ENCODE peak calls at places on chromosome 10, in five cellular contexts. Y is GM12892, A is HepG2, Q is K562, C is GM12878. N is an unnamed sample.

GRCh38 chr10:11919271-11919670 is 96.1 kb downstream of the PROSER2 start:
- DNase-seq in C (no peak), Q (no peak), A (no peak), Y (no peak), N (no peak)

GRCh38 chr10:11379771-11380170 is 231.7 kb downstream of the USP6NL start:
- DNase-seq in Q (no peak), C (no peak), A (no peak), Y (no peak), N (no peak)

GRCh38 chr10:18100664-18101063 is 39.6 kb upstream of the CACNB2 start:
- DNase-seq in C (no peak), Y (no peak), Q (no peak), A (no peak), N (no peak)

GRCh38 chr10:102140913-102141540 is 8.2 kb downstream of the PPRC1 start:
- DNase-seq in C (no peak), Y (no peak), A (no peak), Q (no peak), N (no peak)

GRCh38 chr10:122132882-122133634 is 138.0 kb upstream of the BTBD16 start:
- DNase-seq in Q (no peak), A (no peak), C (no peak), Y (no peak), N (no peak)

GRCh38 chr10:12777840-12778585 is 223.5 kb downstream of the CCDC3 start:
- DNase-seq in Q (no peak), A (no peak), Y (no peak), C (no peak), N (no peak)

GRCh38 chr10:99337261-99337905 is 8.2 kb downstream of the CNNM1 start:
- DNase-seq in C (no peak), Q (no peak), A (no peak), Y (no peak), N (no peak)

GRCh38 chr10:128152741-128153583 is 26.7 kb upstream of the MKI67 start:
- DNase-seq in Y (no peak), C (no peak), Q (no peak), A (no peak), N (no peak)

GRCh38 chr10:120941468-120941867 is 90.3 kb downstream of the WDR11 start:
- DNase-seq in C (no peak), Y (no peak), Q (no peak), A (no peak), N (no peak)

GRCh38 chr10:125135771-125136035 is 24.7 kb downstream of the CTBP2 start:
- DNase-seq in Y (no peak), A (no peak), Q (no peak), C (no peak), N (no peak)

GRCh38 chr10:76769587-76769986 is 868.0 kb downstream of the KCNMA1 start:
- DNase-seq in Y (no peak), Q (no peak), C (no peak), A (no peak), N (no peak)

GRCh38 chr10:132043861-132044695 is 21.7 kb upstream of the JAKMIP3 start:
- DNase-seq in C (no peak), Y (no peak), A (no peak), Q (no peak), N (no peak)

DNA sequence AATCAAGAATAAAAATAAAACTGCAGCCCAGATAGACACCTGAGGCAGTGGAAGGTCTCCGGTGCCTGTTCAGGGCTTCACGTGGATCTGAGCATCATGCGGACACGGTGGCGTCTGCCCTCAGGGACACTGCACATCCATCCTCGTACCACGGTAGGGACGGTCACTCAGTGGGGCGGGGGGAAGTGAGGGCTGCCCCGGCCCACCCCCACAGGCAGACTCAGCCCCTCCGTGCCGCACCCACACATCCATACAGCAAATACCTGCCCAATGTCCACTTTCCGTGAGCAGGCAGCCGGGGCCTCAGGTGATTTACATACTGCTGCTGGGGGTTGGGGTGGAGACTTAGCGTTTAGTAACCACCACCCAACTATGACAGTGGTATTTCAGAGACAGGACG is 207.8 kb downstream of the DIP2C start:
- DNase-seq in Y (no peak), A (no peak), Q (no peak), C (no peak), N (no peak)
- TF ChIP-seq TAF1 in Y (no peak), A (no peak), Q (no peak), C (no peak), N (no peak)

GRCh38 chr10:72622271-72622670 is 3.6 kb downstream of the MICU1 start:
- DNase-seq in A (no peak), Q (no peak), C (no peak), Y (no peak), N (no peak)

GRCh38 chr10:72625276-72625607 is 637 bp downstream of the MICU1 start:
- DNase-seq in A (no peak), Y (no peak), C (no peak), Q (no peak), N (no peak)

GRCh38 chr10:72630144-72630543 is 4.3 kb upstream of the MICU1 start:
- DNase-seq in A (no peak), Y (no peak), C (no peak), Q (no peak), N (no peak)

GRCh38 chr10:72626444-72626754 is 520 bp upstream of the MICU1 start:
- DNase-seq in A (no peak), Q (no peak), Y (no peak), C (no peak), N (no peak)

GRCh38 chr10:72625608-72626443 is at the start of gene MICU1:
- DNase-seq in A (peak; percentile 91), Q (peak; percentile 99), Y (peak; percentile 85), C (peak; percentile 86), N (peak; percentile 79)
- TF ChIP-seq POLR2AphosphoS5 in A (peak; percentile 95), Q (peak; percentile 92), Y (peak; percentile 76), C (peak; percentile 83), N (peak; percentile 31)

DNA sequence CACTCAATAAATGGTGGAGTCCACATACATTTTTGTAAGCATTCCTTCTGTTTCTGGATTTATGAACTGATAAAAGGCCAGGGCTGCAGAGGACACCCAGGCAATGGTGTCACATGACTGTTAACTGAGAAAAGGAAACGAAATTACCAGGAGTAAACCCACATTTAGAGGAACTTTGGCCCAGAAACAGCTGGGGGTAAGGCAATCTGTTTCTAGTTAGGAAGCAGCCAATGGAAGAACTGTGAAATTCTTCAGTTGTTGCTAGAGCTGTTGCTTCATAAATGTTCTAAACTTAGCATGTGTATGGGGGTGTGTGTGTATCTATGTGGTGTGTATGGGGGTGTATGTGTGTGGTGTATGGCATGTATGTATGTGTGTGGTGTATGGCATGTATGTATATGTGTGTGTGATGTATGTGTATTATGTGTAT is 11.8 kb upstream of the PDCD4 start:
- DNase-seq in Q (no peak), A (no peak), Y (no peak), C (no peak), N (no peak)
- TF ChIP-seq TAF1 in Q (no peak), A (no peak), Y (no peak), C (no peak), N (no peak)

DNA sequence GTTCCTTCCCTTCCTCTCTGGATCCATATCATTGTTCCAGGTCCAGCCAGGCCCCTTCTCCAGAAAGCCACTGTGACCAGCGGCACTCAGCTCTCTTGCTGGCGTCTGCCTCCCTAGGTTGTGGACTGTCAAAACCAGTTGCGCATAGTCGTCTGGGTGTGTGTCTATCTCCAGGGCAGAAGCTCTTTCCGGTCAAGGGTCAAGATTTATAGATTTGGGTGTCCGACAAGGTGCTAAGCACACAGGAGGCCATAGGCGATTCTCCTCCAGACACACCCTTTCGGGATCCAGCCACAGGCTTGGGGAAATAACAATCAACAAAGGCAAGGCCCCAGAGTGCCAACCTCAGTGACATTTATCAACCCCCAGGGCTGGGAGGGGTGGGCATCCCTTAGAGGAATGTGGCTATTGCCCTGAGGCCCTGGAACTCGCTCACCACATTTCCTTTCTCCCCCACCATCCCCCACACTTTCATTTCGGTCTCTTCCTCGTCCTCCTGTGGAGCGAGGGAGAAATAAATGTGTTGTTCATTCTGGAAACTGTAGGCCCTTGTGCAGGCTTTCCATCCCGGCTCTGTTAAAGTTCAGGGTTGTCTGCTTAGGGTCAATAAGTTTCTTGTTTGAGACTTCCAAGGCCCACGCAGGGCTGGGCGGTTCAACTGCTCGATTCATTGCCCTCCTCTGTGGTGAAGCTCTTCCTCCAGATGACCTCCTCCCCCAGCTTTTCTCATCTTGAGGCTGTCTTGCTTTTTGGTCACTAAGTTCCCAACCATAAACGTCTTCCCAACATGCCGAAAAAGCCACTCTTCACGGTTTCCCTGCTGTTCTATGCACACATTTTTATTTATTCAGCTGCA is 57.9 kb downstream of the AFAP1L2 start:
- DNase-seq in A (no peak), Y (no peak), C (no peak), Q (no peak), N (no peak)
- TF ChIP-seq POLR2AphosphoS5 in A (no peak), Y (no peak), C (no peak), Q (no peak), N (no peak)

DNA sequence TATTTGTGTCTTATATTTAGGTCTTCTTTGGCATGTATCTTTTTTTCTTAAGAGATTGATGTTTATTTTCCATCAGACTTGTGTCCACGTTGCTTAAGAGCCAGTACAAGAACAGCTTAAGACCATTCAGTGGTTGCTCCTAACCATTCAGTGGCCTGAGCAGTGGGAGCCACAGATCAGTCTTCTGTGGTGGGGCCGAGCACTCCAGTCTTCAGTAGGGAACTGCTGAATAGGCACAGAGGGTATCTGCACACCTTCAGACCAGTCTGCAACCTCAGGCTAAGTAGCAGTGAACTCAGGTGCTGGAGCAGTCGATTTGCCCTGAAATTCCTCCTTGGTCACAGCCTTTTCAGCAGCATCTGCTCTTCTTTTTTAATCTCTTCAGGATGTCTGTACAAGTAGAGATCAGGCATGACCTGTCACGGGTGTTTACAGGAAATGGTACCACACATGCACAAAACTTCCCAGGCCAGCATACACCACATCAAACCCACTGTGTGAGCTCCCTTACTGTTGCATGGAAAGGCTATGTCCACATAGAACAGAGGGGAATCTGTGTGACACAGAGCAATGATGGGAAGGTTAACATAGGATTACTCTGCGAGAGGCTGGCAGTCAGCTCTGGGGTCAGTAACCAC is 51.5 kb downstream of the FAM107B start:
- DNase-seq in Y (no peak), A (no peak), Q (no peak), C (no peak), N (no peak)
- TF ChIP-seq TAF1 in Y (no peak), A (no peak), Q (no peak), C (no peak), N (no peak)

GRCh38 chr10:119023553-119023868 is 6.0 kb upstream of the NANOS1 start:
- DNase-seq in C (no peak), Q (no peak), Y (no peak), A (no peak), N (no peak)

GRCh38 chr10:119025776-119026175 is 3.7 kb upstream of the NANOS1 start:
- DNase-seq in Y (no peak), A (no peak), C (no peak), Q (no peak), N (no peak)

GRCh38 chr10:119024882-119025281 is 4.6 kb upstream of the NANOS1 start:
- DNase-seq in A (no peak), Q (no peak), Y (no peak), C (no peak), N (no peak)

GRCh38 chr10:119026301-119027110 is 3.0 kb upstream of the NANOS1 start:
- DNase-seq in Y (no peak), Q (no peak), C (no peak), A (no peak), N (no peak)

GRCh38 chr10:119025336-119025735 is 4.2 kb upstream of the NANOS1 start:
- DNase-seq in Q (no peak), Y (no peak), A (peak; percentile 40), C (no peak), N (no peak)
- TF ChIP-seq POLR2AphosphoS5 in Q (no peak), Y (no peak), A (no peak), C (no peak), N (no peak)

N was measured in GM12891.